ENCODE peak calls at places on chromosomes 3 and 15, in eight cellular contexts. One of them, this sample, is unnamed.
A peak's percentile ranks its signal among the peaks of the same experiment; 100 is the strongest.

GRCh38 chr15:81450721-81451120 is 76.7 kb upstream of the TMC3 start:
- DNase-seq in mesendoderm: no peak
- DNase-seq in kidney: no peak
- DNase-seq in fibroblast of lung: no peak
- DNase-seq in GM12878: no peak
- DNase-seq in IMR-90: no peak
- DNase-seq in mammary epithelial cell: no peak
- DNase-seq in PC-3: no peak
- DNase-seq in this sample: no peak

GRCh38 chr3:137763594-137763938 is 549 bp upstream of the SOX14 start:
- DNase-seq in mammary epithelial cell: no peak
- DNase-seq in fibroblast of lung: no peak
- DNase-seq in mesendoderm: peak; percentile 28
- DNase-seq in kidney: no peak
- DNase-seq in GM12878: no peak
- DNase-seq in PC-3: no peak
- DNase-seq in IMR-90: no peak
- DNase-seq in this sample: no peak

GRCh38 chr3:189267981-189268613 is 96.3 kb downstream of the TPRG1 start:
- DNase-seq in IMR-90: no peak
- DNase-seq in mesendoderm: peak; percentile 87
- DNase-seq in PC-3: peak; percentile 88
- DNase-seq in kidney: no peak
- DNase-seq in GM12878: no peak
- DNase-seq in mammary epithelial cell: peak; percentile 95
- DNase-seq in fibroblast of lung: peak; percentile 38
- DNase-seq in this sample: no peak

GRCh38 chr3:159734681-159735080 is 254.0 kb upstream of the IL12A start:
- DNase-seq in fibroblast of lung: no peak
- DNase-seq in kidney: no peak
- DNase-seq in PC-3: no peak
- DNase-seq in IMR-90: no peak
- DNase-seq in mammary epithelial cell: no peak
- DNase-seq in GM12878: no peak
- DNase-seq in mesendoderm: no peak
- DNase-seq in this sample: no peak

GRCh38 chr3:127967296-127967695 is 52.3 kb downstream of the KBTBD12 start:
- DNase-seq in mammary epithelial cell: no peak
- DNase-seq in PC-3: no peak
- DNase-seq in GM12878: no peak
- DNase-seq in IMR-90: peak; percentile 14
- DNase-seq in mesendoderm: no peak
- DNase-seq in kidney: no peak
- DNase-seq in fibroblast of lung: peak; percentile 82
- DNase-seq in this sample: no peak

GRCh38 chr3:52041118-52041847 is 15.1 kb downstream of the DUSP7 start:
- DNase-seq in GM12878: no peak
- DNase-seq in kidney: peak; percentile 58
- DNase-seq in mesendoderm: peak; percentile 53
- DNase-seq in PC-3: peak; percentile 21
- DNase-seq in fibroblast of lung: no peak
- DNase-seq in IMR-90: no peak
- DNase-seq in mammary epithelial cell: no peak
- DNase-seq in this sample: no peak

GRCh38 chr3:157088506-157089454 is 71.2 kb downstream of the CCNL1 start:
- DNase-seq in mammary epithelial cell: peak; percentile 94
- DNase-seq in IMR-90: peak; percentile 94
- DNase-seq in fibroblast of lung: peak; percentile 94
- DNase-seq in PC-3: peak; percentile 93
- DNase-seq in GM12878: peak; percentile 93
- DNase-seq in kidney: peak; percentile 99
- DNase-seq in mesendoderm: peak; percentile 96
- DNase-seq in this sample: no peak

GRCh38 chr3:5560199-5560598 is 372.7 kb downstream of the EDEM1 start:
- DNase-seq in GM12878: no peak
- DNase-seq in IMR-90: no peak
- DNase-seq in PC-3: no peak
- DNase-seq in mammary epithelial cell: no peak
- DNase-seq in kidney: no peak
- DNase-seq in mesendoderm: no peak
- DNase-seq in fibroblast of lung: no peak
- DNase-seq in this sample: no peak

GRCh38 chr3:128879991-128880390 is 571 bp downstream of the ACAD9 start:
- DNase-seq in PC-3: no peak
- DNase-seq in GM12878: no peak
- DNase-seq in mesendoderm: no peak
- DNase-seq in kidney: no peak
- DNase-seq in IMR-90: no peak
- DNase-seq in fibroblast of lung: no peak
- DNase-seq in mammary epithelial cell: no peak
- DNase-seq in this sample: no peak

GRCh38 chr15:66735909-66736305 is 33.9 kb downstream of the SMAD6 start:
- DNase-seq in IMR-90: no peak
- DNase-seq in fibroblast of lung: peak; percentile 33
- DNase-seq in mammary epithelial cell: no peak
- DNase-seq in kidney: peak; percentile 79
- DNase-seq in GM12878: no peak
- DNase-seq in mesendoderm: no peak
- DNase-seq in PC-3: no peak
- DNase-seq in this sample: no peak

DNA sequence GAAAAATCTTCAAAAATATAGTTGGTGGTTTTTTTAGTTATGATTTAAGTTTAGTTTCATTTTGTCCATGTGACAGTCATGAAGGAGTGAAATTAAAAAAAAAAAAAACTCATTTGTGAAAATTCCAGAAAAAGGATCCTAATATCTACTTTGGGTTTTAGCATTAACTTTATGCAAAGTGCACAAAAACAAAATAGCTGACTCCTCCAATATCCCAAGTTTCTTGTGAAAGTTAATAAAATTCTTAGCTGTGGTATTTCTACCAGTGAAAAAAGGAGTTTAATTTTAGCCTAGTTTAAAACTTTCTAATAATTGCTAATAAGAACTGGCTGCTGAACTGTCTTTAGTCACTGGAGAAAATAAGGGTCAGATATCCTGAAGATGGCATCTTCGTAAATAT is 40.8 kb upstream of the RASA2 start:
- DNase-seq in PC-3: no peak
- DNase-seq in kidney: no peak
- DNase-seq in GM12878: no peak
- DNase-seq in mesendoderm: no peak
- DNase-seq in IMR-90: no peak
- DNase-seq in fibroblast of lung: no peak
- DNase-seq in mammary epithelial cell: no peak
- DNase-seq in this sample: no peak
- H3K27ac ChIP-seq in PC-3: no peak overlapping the region
- H3K27ac ChIP-seq in kidney: no peak overlapping the region
- H3K27ac ChIP-seq in GM12878: no peak overlapping the region
- H3K27ac ChIP-seq in mesendoderm: no peak overlapping the region
- H3K27ac ChIP-seq in IMR-90: no peak overlapping the region
- H3K27ac ChIP-seq in fibroblast of lung: no peak overlapping the region
- H3K27ac ChIP-seq in mammary epithelial cell: no peak overlapping the region
- H3K27ac ChIP-seq in this sample: no peak overlapping the region

GRCh38 chr15:99503411-99503810 is 62.4 kb upstream of the MEF2A start:
- DNase-seq in GM12878: no peak
- DNase-seq in fibroblast of lung: no peak
- DNase-seq in PC-3: no peak
- DNase-seq in kidney: no peak
- DNase-seq in IMR-90: no peak
- DNase-seq in mesendoderm: no peak
- DNase-seq in mammary epithelial cell: no peak
- DNase-seq in this sample: no peak

GRCh38 chr15:99504823-99505551 is 60.8 kb upstream of the MEF2A start:
- DNase-seq in PC-3: peak; percentile 56
- DNase-seq in mesendoderm: peak; percentile 45
- DNase-seq in kidney: no peak
- DNase-seq in fibroblast of lung: peak; percentile 55
- DNase-seq in IMR-90: peak; percentile 38
- DNase-seq in mammary epithelial cell: peak; percentile 45
- DNase-seq in GM12878: no peak
- DNase-seq in this sample: no peak

GRCh38 chr15:99504071-99504822 is 61.5 kb upstream of the MEF2A start:
- DNase-seq in fibroblast of lung: no peak
- DNase-seq in IMR-90: no peak
- DNase-seq in PC-3: no peak
- DNase-seq in mesendoderm: no peak
- DNase-seq in kidney: no peak
- DNase-seq in GM12878: no peak
- DNase-seq in mammary epithelial cell: no peak
- DNase-seq in this sample: no peak

GRCh38 chr15:99502182-99502581 is 63.6 kb upstream of the MEF2A start:
- DNase-seq in fibroblast of lung: no peak
- DNase-seq in mesendoderm: no peak
- DNase-seq in mammary epithelial cell: no peak
- DNase-seq in GM12878: peak; percentile 90
- DNase-seq in IMR-90: no peak
- DNase-seq in kidney: no peak
- DNase-seq in PC-3: no peak
- DNase-seq in this sample: no peak

DNA sequence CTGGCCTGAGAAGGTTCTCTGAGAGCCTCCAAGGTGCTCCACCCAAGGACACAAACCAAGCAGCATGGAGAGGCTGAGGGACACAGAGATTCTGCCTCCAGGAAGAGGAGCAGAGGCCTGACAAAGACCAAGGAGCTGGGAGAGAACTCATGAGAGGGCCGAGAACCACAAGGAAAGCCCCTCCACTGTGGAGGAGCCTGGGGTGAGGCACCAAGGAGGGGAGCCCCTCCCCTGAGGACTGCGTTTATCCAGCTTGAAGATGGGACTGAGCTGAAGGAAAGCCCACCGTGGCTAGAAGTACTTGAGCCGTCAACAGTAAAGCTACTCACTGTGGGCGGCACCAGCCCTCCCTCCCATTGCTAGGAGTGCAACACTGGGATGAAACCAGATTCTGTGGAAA is 63.1 kb upstream of the MEF2A start:
- DNase-seq in mammary epithelial cell: no peak
- DNase-seq in GM12878: no peak
- DNase-seq in mesendoderm: no peak
- DNase-seq in kidney: no peak
- DNase-seq in PC-3: no peak
- DNase-seq in fibroblast of lung: no peak
- DNase-seq in IMR-90: no peak
- DNase-seq in this sample: no peak
- H3K9ac ChIP-seq in mammary epithelial cell: no peak overlapping the region
- H3K9ac ChIP-seq in GM12878: peak overlapping the region; percentile 78
- H3K9ac ChIP-seq in mesendoderm: no peak overlapping the region
- H3K9ac ChIP-seq in kidney: no peak overlapping the region
- H3K9ac ChIP-seq in PC-3: no peak overlapping the region
- H3K9ac ChIP-seq in fibroblast of lung: no peak overlapping the region
- H3K9ac ChIP-seq in IMR-90: no peak overlapping the region
- H3K9ac ChIP-seq in this sample: no peak overlapping the region

GRCh38 chr15:70569139-70569717 is 194.1 kb downstream of the UACA start:
- DNase-seq in IMR-90: peak; percentile 71
- DNase-seq in mesendoderm: peak; percentile 48
- DNase-seq in PC-3: peak; percentile 54
- DNase-seq in GM12878: no peak
- DNase-seq in mammary epithelial cell: peak; percentile 54
- DNase-seq in kidney: no peak
- DNase-seq in fibroblast of lung: peak; percentile 66
- DNase-seq in this sample: peak; percentile 69
- H3K27ac ChIP-seq in IMR-90: no peak overlapping the region
- H3K27ac ChIP-seq in mesendoderm: no peak overlapping the region
- H3K27ac ChIP-seq in PC-3: no peak overlapping the region
- H3K27ac ChIP-seq in GM12878: no peak overlapping the region
- H3K27ac ChIP-seq in mammary epithelial cell: no peak overlapping the region
- H3K27ac ChIP-seq in kidney: no peak overlapping the region
- H3K27ac ChIP-seq in fibroblast of lung: no peak overlapping the region
- H3K27ac ChIP-seq in this sample: no peak overlapping the region

DNA sequence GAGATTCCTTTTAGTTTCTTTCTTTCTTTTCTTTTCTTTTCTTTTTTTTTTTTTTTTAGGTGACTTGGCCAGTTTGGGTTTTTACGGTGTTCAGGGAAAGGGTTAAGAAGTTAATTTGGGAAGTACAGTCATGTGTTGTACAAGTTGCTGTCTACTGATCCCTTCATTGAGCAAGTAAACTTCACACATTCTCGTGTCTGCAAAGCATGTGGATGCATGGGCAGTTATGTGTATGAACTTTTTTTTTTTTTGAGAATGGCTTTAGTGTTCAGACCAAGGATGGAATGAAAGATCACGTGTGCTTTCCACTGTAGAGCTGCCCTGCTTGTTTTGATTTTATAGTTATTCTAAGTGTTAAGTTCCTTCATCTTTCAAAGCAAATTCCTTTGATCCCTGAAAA is 132.3 kb downstream of the PGPEP1L start:
- DNase-seq in GM12878: no peak
- DNase-seq in IMR-90: peak; percentile 33
- DNase-seq in mesendoderm: no peak
- DNase-seq in fibroblast of lung: no peak
- DNase-seq in PC-3: no peak
- DNase-seq in kidney: no peak
- DNase-seq in mammary epithelial cell: no peak
- DNase-seq in this sample: no peak
- H3K9ac ChIP-seq in GM12878: no peak overlapping the region
- H3K9ac ChIP-seq in IMR-90: peak overlapping the region; percentile 20
- H3K9ac ChIP-seq in mesendoderm: no peak overlapping the region
- H3K9ac ChIP-seq in fibroblast of lung: no peak overlapping the region
- H3K9ac ChIP-seq in PC-3: no peak overlapping the region
- H3K9ac ChIP-seq in kidney: no peak overlapping the region
- H3K9ac ChIP-seq in mammary epithelial cell: no peak overlapping the region
- H3K9ac ChIP-seq in this sample: no peak overlapping the region

DNA sequence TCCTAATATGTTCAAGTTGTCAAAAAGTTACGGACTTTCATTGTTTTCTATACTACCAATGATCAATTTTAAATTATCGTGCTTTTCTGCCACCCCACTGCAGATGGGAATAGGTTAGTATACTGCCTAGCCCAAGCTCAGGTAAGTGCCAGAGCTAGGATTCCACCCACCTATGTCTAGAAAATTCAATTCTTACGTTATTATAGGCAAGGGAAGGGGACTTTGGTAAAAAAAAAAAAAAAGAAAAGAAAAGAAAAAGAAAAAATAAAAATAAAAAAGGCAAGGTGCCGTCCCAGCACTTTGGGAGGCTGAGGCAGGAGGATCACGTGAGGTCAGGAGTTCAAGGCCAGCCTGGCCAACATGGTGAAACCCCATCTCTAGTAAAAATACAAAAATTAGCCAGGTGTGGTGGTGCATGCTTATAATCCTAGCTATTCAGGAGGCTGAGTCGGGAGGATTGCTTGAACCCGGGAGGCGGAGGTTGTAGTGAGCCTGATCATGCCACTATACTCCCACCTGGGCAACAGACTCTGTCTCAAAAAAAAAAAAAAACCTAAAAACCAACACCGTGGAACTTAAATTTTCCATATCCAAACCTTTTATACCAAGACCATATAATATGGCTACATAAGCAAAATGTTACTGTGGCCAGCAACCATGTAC is 1.3 kb downstream of the RPL22L1 start:
- DNase-seq in PC-3: no peak
- DNase-seq in kidney: no peak
- DNase-seq in IMR-90: no peak
- DNase-seq in GM12878: no peak
- DNase-seq in mammary epithelial cell: no peak
- DNase-seq in mesendoderm: no peak
- DNase-seq in fibroblast of lung: no peak
- DNase-seq in this sample: no peak
- H3K27ac ChIP-seq in PC-3: peak overlapping the region; percentile 71
- H3K27ac ChIP-seq in kidney: no peak overlapping the region
- H3K27ac ChIP-seq in IMR-90: no peak overlapping the region
- H3K27ac ChIP-seq in GM12878: peak overlapping the region; percentile 96
- H3K27ac ChIP-seq in mammary epithelial cell: peak overlapping the region; percentile 92
- H3K27ac ChIP-seq in mesendoderm: peak overlapping the region; percentile 22
- H3K27ac ChIP-seq in fibroblast of lung: no peak overlapping the region
- H3K27ac ChIP-seq in this sample: peak overlapping the region; percentile 88

GRCh38 chr3:9088431-9089353 is 125.4 kb upstream of the RAD18 start:
- DNase-seq in GM12878: no peak
- DNase-seq in PC-3: peak; percentile 71
- DNase-seq in fibroblast of lung: peak; percentile 52
- DNase-seq in mesendoderm: no peak
- DNase-seq in IMR-90: no peak
- DNase-seq in mammary epithelial cell: peak; percentile 19
- DNase-seq in kidney: no peak
- DNase-seq in this sample: no peak
- H3K9ac ChIP-seq in GM12878: no peak overlapping the region
- H3K9ac ChIP-seq in PC-3: no peak overlapping the region
- H3K9ac ChIP-seq in fibroblast of lung: no peak overlapping the region
- H3K9ac ChIP-seq in mesendoderm: no peak overlapping the region
- H3K9ac ChIP-seq in IMR-90: no peak overlapping the region
- H3K9ac ChIP-seq in mammary epithelial cell: no peak overlapping the region
- H3K9ac ChIP-seq in kidney: no peak overlapping the region
- H3K9ac ChIP-seq in this sample: no peak overlapping the region